ENCODE peak calls at places on chromosome 10, in six cellular contexts. P is mesendoderm, G is neural progenitor cell, M is mammary epithelial cell, H is PC-3, V is GM12878. B is an unnamed sample. For H3K4me1, the result is how much of the 10 kb centered on the place peaks cover.

GRCh38 chr10:60952846-60953220 is 8.8 kb upstream of the RHOBTB1 start:
- DNase-seq in G (no peak), M (no peak), P (no peak), V (no peak), H (no peak), B (no peak)

GRCh38 chr10:110304394-110304779 is 333 bp downstream of the SMNDC1 start:
- DNase-seq in P (no peak), G (peak), M (no peak), V (no peak), H (no peak), B (peak)

GRCh38 chr10:103929396-103929921 is 11.5 kb upstream of the STN1 start:
- DNase-seq in G (no peak), V (no peak), H (no peak), P (peak), M (no peak), B (no peak)

GRCh38 chr10:128546651-128547165 is 420.5 kb upstream of the MKI67 start:
- DNase-seq in H (no peak), M (no peak), G (no peak), P (no peak), V (no peak), B (no peak)

GRCh38 chr10:47143072-47143471 is 156.9 kb upstream of the GDF10 start:
- DNase-seq in P (no peak), G (no peak), M (no peak), V (no peak), H (no peak), B (no peak)

GRCh38 chr10:77308084-77308732 is 329.4 kb downstream of the KCNMA1 start:
- DNase-seq in V (no peak), P (no peak), H (no peak), G (no peak), M (no peak), B (no peak)

GRCh38 chr10:29257106-29257783 is 31.6 kb upstream of the LYZL1 start:
- DNase-seq in V (no peak), H (peak), P (peak), G (no peak), M (peak), B (peak)

GRCh38 chr10:85420501-85421191 is 945.9 kb downstream of the GRID1 start:
- DNase-seq in H (no peak), V (no peak), G (peak), M (no peak), P (peak), B (no peak)

GRCh38 chr10:118374404-118374803 is 32.3 kb upstream of the FAM204A start:
- DNase-seq in V (no peak), G (no peak), P (no peak), H (peak), M (peak), B (peak)

GRCh38 chr10:74189999-74190421 is 39.0 kb downstream of the ADK start:
- DNase-seq in H (peak), P (peak), M (peak), G (no peak), V (peak), B (peak)

GRCh38 chr10:59362991-59363390 is 642 bp upstream of the FAM13C start:
- DNase-seq in H (peak), M (peak), G (peak), P (peak), V (no peak), B (peak)

GRCh38 chr10:124639206-124639605 is 105.0 kb downstream of the FAM53B start:
- DNase-seq in G (no peak), H (no peak), M (no peak), V (no peak), P (no peak), B (no peak)

GRCh38 chr10:49082767-49083166 is 32.6 kb downstream of the VSTM4 start:
- DNase-seq in G (peak), P (no peak), V (no peak), H (no peak), M (no peak), B (no peak)

GRCh38 chr10:122505885-122506284 is 44.5 kb downstream of the HTRA1 start:
- DNase-seq in M (no peak), G (no peak), H (no peak), P (no peak), V (no peak), B (no peak)

GRCh38 chr10:71711052-71711623 is 8.4 kb downstream of the C10orf105 start:
- DNase-seq in V (no peak), M (peak), H (no peak), P (no peak), G (no peak), B (no peak)

GRCh38 chr10:43982250-43982649 is 333.6 kb upstream of the ZNF32 start:
- DNase-seq in P (no peak), V (no peak), G (no peak), M (no peak), H (no peak), B (no peak)

GRCh38 chr10:114584419-114584818 is 73.7 kb downstream of the ABLIM1 start:
- DNase-seq in M (no peak), P (no peak), V (no peak), H (no peak), G (no peak), B (peak)

GRCh38 chr10:50635286-50635685 is 11.5 kb upstream of the SGMS1 start:
- DNase-seq in H (peak), V (no peak), G (no peak), M (peak), P (no peak), B (peak)

GRCh38 chr10:67492317-67493019 is 203.5 kb downstream of the CTNNA3 start:
- DNase-seq in G (no peak), V (no peak), P (no peak), M (no peak), H (peak), B (peak)

GRCh38 chr10:133590970-133591359 is 25.6 kb upstream of the SYCE1 start:
- DNase-seq in M (no peak), H (no peak), P (no peak), V (no peak), G (no peak), B (no peak)

GRCh38 chr10:32070645-32071044 is 14.4 kb upstream of the KIF5B start:
- DNase-seq in G (no peak), V (no peak), P (no peak), M (peak), H (no peak), B (no peak)

GRCh38 chr10:91556691-91557529 is 76.0 kb downstream of the PPP1R3C start:
- DNase-seq in M (no peak), G (no peak), V (no peak), P (no peak), H (no peak), B (peak)

GRCh38 chr10:71962915-71963314 is 1.3 kb upstream of the CHST3 start:
- DNase-seq in G (no peak), H (no peak), P (no peak), V (no peak), M (no peak), B (no peak)

GRCh38 chr10:32795598-32796183 is 162.3 kb downstream of the ITGB1 start:
- DNase-seq in H (peak), G (peak), V (peak), P (peak), M (peak), B (peak)

GRCh38 chr10:132096223-132096622 is 30.5 kb downstream of the JAKMIP3 start:
- DNase-seq in M (peak), V (no peak), P (no peak), H (peak), G (no peak), B (no peak)

GRCh38 chr10:61923210-61924024 is 21.9 kb downstream of the ARID5B start:
- DNase-seq in P (no peak), M (peak), G (no peak), H (peak), V (no peak), B (peak)

GRCh38 chr10:113562108-113562507 is 9.3 kb downstream of the HABP2 start:
- DNase-seq in H (no peak), V (no peak), M (no peak), G (no peak), P (no peak), B (no peak)

GRCh38 chr10:34766811-34767516 is 48.1 kb downstream of the PARD3 start:
- DNase-seq in V (no peak), M (no peak), P (peak), H (no peak), G (peak), B (no peak)

GRCh38 chr10:5536486-5536885 is 11.7 kb downstream of the CALML3 start:
- DNase-seq in H (no peak), G (no peak), V (no peak), P (no peak), M (no peak), B (no peak)
- H3K4me1 ChIP-seq in H (under half), G (under half), V (under half), P (under half), M (under half), B (under half)

GRCh38 chr10:1420663-1421362 is 316.5 kb downstream of the ADARB2 start:
- DNase-seq in V (no peak), M (peak), G (peak), P (peak), H (peak), B (peak)

GRCh38 chr10:1417574-1417973 is 319.8 kb downstream of the ADARB2 start:
- DNase-seq in V (no peak), M (no peak), H (no peak), P (no peak), G (no peak), B (no peak)

GRCh38 chr10:1422275-1422674 is 315.1 kb downstream of the ADARB2 start:
- DNase-seq in H (no peak), M (no peak), V (no peak), G (no peak), P (no peak), B (no peak)

GRCh38 chr10:1418031-1418550 is 319.2 kb downstream of the ADARB2 start:
- DNase-seq in M (no peak), H (no peak), P (no peak), V (no peak), G (no peak), B (no peak)

GRCh38 chr10:1419796-1420429 is 317.4 kb downstream of the ADARB2 start:
- DNase-seq in M (no peak), G (no peak), H (no peak), P (no peak), V (no peak), B (no peak)
- H3K9ac ChIP-seq in M (no peak), G (no peak), H (no peak), P (no peak), V (no peak), B (no peak)

GRCh38 chr10:46019170-46019528 is 11.3 kb downstream of the NCOA4 start:
- DNase-seq in P (no peak), V (no peak), G (no peak), H (no peak), M (no peak), B (no peak)
- H3K4me1 ChIP-seq in P (under half), V (under half), G (under half), H (under half), M (under half), B (half or more)

DNA sequence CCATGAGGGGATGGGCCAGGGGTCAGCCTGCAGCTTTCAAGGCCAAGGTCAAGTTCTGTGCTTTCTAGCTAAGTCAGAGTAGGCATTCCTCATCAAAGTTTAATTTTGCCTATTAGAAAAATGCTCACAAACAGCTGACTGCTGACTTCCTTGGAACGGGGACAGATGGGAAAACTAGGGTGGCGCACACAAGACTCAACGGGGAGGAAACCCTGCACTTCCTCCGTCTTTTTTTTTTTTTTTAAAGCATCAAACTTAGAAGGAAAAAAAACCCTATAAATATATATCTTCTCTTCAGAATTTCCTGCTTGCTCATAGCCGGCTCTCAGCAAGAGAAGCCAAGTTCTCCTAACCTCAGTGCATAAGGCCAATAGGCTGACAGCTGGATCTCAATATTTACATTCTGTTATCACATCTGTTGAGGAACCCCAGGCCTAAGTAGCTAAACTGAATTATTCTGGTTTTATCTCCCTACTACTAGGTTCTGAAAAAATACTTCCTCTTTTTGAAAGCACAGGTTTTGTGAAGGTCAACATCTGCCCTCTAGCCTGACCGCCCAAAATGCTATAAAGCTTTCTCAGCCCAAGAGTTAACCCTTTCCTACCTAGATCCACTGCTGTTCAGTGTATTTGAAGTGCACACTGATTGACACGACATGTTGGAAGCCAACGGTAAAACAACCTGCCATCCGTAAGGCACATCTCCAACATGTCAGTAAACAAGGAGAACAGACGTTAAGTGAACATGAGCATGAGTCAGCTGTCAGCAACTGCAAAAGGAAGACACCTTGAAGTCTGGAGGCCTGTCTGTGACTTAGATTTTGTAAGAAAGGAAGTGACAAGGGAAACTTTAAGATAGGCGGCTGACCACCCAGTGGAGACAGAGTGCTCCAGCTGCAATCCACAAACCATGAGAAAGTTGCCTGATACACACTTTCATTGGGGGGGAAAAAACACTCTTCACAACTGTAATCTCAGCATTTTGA is 83.9 kb downstream of the EBLN1 start:
- DNase-seq in M (no peak), G (no peak), V (no peak), H (no peak), P (peak), B (no peak)
- H3K9ac ChIP-seq in M (no peak), G (no peak), V (no peak), H (no peak), P (no peak), B (no peak)

DNA sequence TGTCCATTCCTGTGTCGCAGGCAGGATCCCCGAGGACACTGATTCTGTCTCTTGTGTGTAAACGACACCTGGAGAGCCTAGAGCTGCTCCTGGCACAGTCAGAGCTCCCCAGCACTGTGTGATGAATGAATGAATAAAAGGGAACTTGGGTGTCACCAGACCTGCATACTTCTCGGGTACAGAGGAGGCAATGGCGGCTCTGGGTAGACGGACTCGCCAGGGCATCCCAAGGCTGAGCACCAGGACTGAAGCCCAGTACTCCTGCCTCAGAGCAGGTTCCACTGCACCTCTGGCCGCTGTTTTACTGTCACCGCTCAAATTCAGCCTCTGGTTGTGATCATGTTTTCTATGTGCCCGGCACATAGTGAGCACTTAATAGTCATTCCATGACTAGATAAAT is 255.8 kb downstream of the GLRX3 start:
- DNase-seq in G (no peak), P (no peak), M (no peak), H (no peak), V (no peak), B (no peak)
- H3K4me1 ChIP-seq in G (under half), P (under half), M (under half), H (under half), V (under half), B (under half)